ENCODE peak calls at places on chromosomes 7 and 10, in eight cellular contexts. T is stimulated activated naive CD4-positive, alpha-beta T cell; E is stimulated activated naive CD8-positive, alpha-beta T cell treated with anti-CD3 and anti-CD28 coated beads, Interleukin-15, Interleukin-2, amounts not matched to agents 100 U/mL and 50 U/mL, for 24 hours; Z is memory B cell; M is IMR-90; F is left ventricle myocardium inferior; R is HT1080; X is activated CD4-positive, alpha-beta T cell treated with anti-CD3 and anti-CD28 coated beads for 24 hours. N is an unnamed sample.

GRCh38 chr10:100364735-100365391 is 17.8 kb downstream of the SCD start:
- DNase-seq in E (no peak), F (peak; percentile 77), X (no peak), Z (no peak), M (peak; percentile 60), R (peak; percentile 98), T (no peak), N (peak; percentile 68)

GRCh38 chr7:32204361-32205018 is 134.3 kb upstream of the PDE1C start:
- DNase-seq in E (no peak), T (no peak), F (peak; percentile 69), X (no peak), Z (no peak), M (peak; percentile 77), R (peak; percentile 83), N (no peak)

GRCh38 chr7:63072806-63073205 is 925.8 kb upstream of the ZNF722 start:
- DNase-seq in T (no peak), Z (no peak), X (no peak), M (no peak), E (no peak), F (no peak), R (no peak), N (no peak)

GRCh38 chr7:30596043-30596641 is 1.5 kb downstream of the GARS1 start:
- DNase-seq in Z (no peak), M (peak; percentile 41), R (no peak), E (no peak), F (no peak), X (no peak), T (no peak), N (no peak)

GRCh38 chr7:22499044-22499443 is 944 bp downstream of the STEAP1B start:
- DNase-seq in Z (no peak), F (no peak), M (peak; percentile 21), T (no peak), R (no peak), E (no peak), X (no peak), N (no peak)

GRCh38 chr7:55438765-55439525 is 73.8 kb downstream of the LANCL2 start:
- DNase-seq in T (no peak), Z (no peak), X (no peak), E (no peak), M (peak; percentile 37), R (no peak), F (peak; percentile 60), N (no peak)

GRCh38 chr10:60358282-60358681 is 31.4 kb downstream of the ANK3 start:
- DNase-seq in F (no peak), E (no peak), R (no peak), M (no peak), X (no peak), Z (no peak), T (no peak), N (no peak)

GRCh38 chr7:107680478-107680877 is 19.9 kb downstream of the SLC26A4 start:
- DNase-seq in M (no peak), E (no peak), R (no peak), F (no peak), X (no peak), T (no peak), Z (no peak), N (no peak)

GRCh38 chr7:55177589-55178261 is 158.9 kb downstream of the EGFR start:
- DNase-seq in R (no peak), E (no peak), M (no peak), F (peak; percentile 51), X (no peak), Z (no peak), T (no peak), N (no peak)

GRCh38 chr10:33093362-33093761 is 135.3 kb upstream of the ITGB1 start:
- DNase-seq in X (no peak), M (no peak), F (no peak), E (no peak), T (no peak), Z (no peak), R (no peak), N (no peak)

GRCh38 chr7:151013728-151014497 is 10.4 kb downstream of the ATG9B start:
- DNase-seq in F (peak; percentile 59), M (peak; percentile 22), X (peak; percentile 77), R (no peak), Z (peak; percentile 89), E (peak; percentile 88), T (peak; percentile 90), N (peak; percentile 89)

GRCh38 chr7:27162548-27162848 is 2.8 kb downstream of the HOXA9 start:
- DNase-seq in Z (no peak), M (no peak), E (no peak), F (no peak), T (no peak), X (no peak), R (no peak), N (no peak)

GRCh38 chr7:159035571-159036073 is 109.0 kb downstream of the VIPR2 start:
- DNase-seq in M (no peak), F (no peak), E (no peak), T (no peak), X (no peak), Z (no peak), R (no peak), N (no peak)

GRCh38 chr7:42236266-42237161 is 495 bp downstream of the GLI3 start:
- DNase-seq in M (peak; percentile 72), F (peak; percentile 49), R (peak; percentile 69), E (peak; percentile 8), Z (no peak), X (no peak), T (no peak), N (no peak)

GRCh38 chr7:139358541-139359365 is 941 bp upstream of the LUC7L2 start:
- DNase-seq in E (peak; percentile 39), X (peak; percentile 15), F (no peak), T (peak; percentile 29), M (peak; percentile 33), Z (peak; percentile 11), R (peak; percentile 40), N (no peak)

GRCh38 chr7:23295401-23295697 is 3.8 kb upstream of the MALSU1 start:
- DNase-seq in E (no peak), X (no peak), Z (no peak), R (no peak), F (no peak), T (no peak), M (no peak), N (no peak)

GRCh38 chr10:91601212-91601611 is 31.7 kb downstream of the PPP1R3C start:
- DNase-seq in X (no peak), F (no peak), T (no peak), E (no peak), Z (no peak), M (no peak), R (no peak), N (no peak)

GRCh38 chr7:15544050-15544449 is 17.8 kb downstream of the AGMO start:
- DNase-seq in M (no peak), E (no peak), X (no peak), T (no peak), R (no peak), F (no peak), Z (no peak), N (no peak)

GRCh38 chr7:99648843-99649242 is 31.0 kb downstream of the CYP3A5 start:
- DNase-seq in M (no peak), X (no peak), T (no peak), R (no peak), F (no peak), Z (no peak), E (no peak), N (no peak)

GRCh38 chr7:29879609-29880008 is 73.3 kb downstream of the WIPF3 start:
- DNase-seq in R (peak; percentile 44), Z (no peak), T (no peak), X (no peak), M (peak; percentile 21), F (no peak), E (no peak), N (no peak)

N was measured in CD14-positive monocyte.